ENCODE peak calls at places on chromosomes 3 and 15, in five cellular contexts. L, P, C, A and I are unnamed samples.

GRCh38 chr3:178320481-178321352 is 215.5 kb upstream of the KCNMB2 start:
- DNase-seq in A (no peak), P (no peak), C (peak), L (no peak), I (peak)

GRCh38 chr15:79853492-79854328 is 43.1 kb downstream of the MTHFS start:
- DNase-seq in C (peak), P (peak), A (peak), L (peak), I (peak)

GRCh38 chr15:64904189-64904588 is 7.5 kb upstream of the ANKDD1A start:
- DNase-seq in L (no peak), P (no peak), C (no peak), A (no peak), I (no peak)

GRCh38 chr3:17847156-17847555 is 104.7 kb upstream of the TBC1D5 start:
- DNase-seq in C (no peak), A (no peak), P (no peak), L (no peak), I (no peak)

GRCh38 chr3:119858957-119859356 is 77.1 kb downstream of the NR1I2 start:
- DNase-seq in P (no peak), A (no peak), L (no peak), C (no peak), I (no peak)

GRCh38 chr15:65533057-65533752 is 2.9 kb downstream of the HACD3 start:
- DNase-seq in A (peak), C (no peak), L (no peak), P (no peak), I (no peak)

GRCh38 chr15:29613951-29614382 is 208.3 kb downstream of the TJP1 start:
- DNase-seq in L (no peak), A (no peak), C (no peak), P (no peak), I (no peak)

GRCh38 chr3:60188803-60189202 is 1062.4 kb downstream of the FHIT start:
- DNase-seq in A (no peak), P (no peak), C (no peak), L (no peak), I (no peak)

DNA sequence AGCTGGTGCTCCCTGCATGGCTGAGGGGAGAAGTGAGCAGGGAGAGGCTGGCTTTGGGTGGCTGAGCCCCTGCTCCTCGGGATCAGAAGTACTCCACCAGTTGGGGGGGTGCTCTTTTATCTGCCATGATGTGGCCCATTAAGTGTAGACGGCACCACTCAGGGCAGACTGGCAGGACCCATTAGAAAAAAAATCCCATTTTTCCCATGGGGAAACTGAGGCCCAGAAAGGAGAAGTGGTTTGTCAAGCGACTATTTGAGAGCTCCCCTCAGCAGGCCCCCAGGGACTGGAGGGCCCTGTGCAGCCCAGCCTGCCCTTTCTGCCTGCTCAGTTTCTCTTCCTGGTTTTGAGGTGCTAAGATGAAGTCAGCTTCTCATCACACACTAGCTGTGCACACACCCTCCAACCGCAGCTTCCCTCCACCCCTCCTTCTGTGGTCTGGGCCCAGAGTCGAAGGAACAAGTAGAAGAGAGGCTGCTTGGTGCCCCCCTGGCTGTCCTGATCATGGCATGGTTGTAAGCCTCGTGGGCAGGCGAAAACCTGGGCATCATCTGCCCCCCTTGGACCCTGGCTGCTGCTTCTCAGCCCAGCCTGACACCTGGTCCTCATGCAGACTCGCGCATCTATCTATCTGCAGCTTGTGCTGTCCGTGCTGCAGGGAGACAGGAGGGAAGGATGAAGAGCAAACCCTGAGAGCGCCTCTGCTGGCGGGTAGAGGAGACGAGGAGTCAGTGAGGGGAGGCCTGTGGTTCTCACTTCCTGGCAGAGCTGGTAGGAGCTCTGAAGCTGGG is 5.6 kb downstream of the CSK start:
- DNase-seq in P (no peak), A (peak), C (peak), L (no peak), I (peak)
- TF ChIP-seq CTCF in P (peak), A (peak), C (peak), L (peak), I (peak)

GRCh38 chr3:126530171-126531050 is 6.5 kb downstream of the CHST13 start:
- DNase-seq in A (peak), C (peak), L (no peak), P (no peak), I (no peak)
- TF ChIP-seq CTCF in A (no peak), C (no peak), L (no peak), P (no peak), I (no peak)

GRCh38 chr15:90219421-90220141 is 14.2 kb downstream of the CIB1 start:
- DNase-seq in C (no peak), P (no peak), A (peak), L (no peak), I (no peak)
- TF ChIP-seq CTCF in C (peak), P (peak), A (peak), L (peak), I (peak)

GRCh38 chr3:155360281-155360680 is 66.8 kb upstream of the STRIT1 start:
- DNase-seq in C (no peak), L (no peak), A (no peak), P (no peak), I (no peak)

GRCh38 chr3:155352900-155353490 is 59.5 kb upstream of the STRIT1 start:
- DNase-seq in A (peak), P (peak), C (no peak), L (no peak), I (peak)

GRCh38 chr3:155354658-155355057 is 61.2 kb upstream of the STRIT1 start:
- DNase-seq in P (no peak), A (no peak), C (no peak), L (no peak), I (no peak)

DNA sequence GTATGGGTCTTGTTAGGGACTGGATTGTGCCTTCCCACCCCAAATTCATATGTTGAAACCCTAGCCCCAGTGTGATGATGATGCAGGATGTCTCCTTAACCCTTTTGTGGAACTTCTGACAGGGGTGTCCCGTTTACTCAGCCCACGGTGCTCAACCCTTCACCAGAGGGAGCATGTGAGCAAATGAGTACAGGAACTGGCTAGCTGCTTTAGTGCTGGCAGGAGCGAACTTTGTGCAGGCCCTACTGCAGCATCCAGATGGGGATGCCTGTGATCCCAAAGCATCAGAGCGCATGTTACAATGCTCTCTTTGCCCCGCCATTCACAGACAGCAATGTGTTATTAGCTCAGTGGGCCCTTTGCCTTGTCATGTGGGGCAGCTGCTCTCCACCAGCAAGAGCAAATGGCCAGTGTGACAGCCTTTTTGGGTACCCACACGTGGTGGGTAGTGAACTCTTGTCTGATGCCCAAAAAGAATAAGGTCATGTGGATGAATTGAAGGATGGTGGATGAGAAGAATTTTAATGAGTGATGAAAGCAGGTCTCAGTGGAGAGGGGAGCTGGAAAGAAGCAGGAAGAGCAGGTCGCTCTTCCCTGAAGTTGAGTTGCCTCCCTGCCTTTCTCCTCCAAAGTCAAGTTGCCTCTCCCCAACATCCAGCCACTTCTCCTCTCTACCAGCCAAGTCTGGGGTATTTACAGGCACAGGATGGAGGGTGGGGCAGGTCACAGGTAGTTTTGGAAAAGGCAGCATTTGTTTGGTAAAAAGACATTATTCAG is 63.3 kb upstream of the STRIT1 start:
- DNase-seq in L (no peak), C (no peak), P (no peak), A (no peak), I (no peak)
- TF ChIP-seq CTCF in L (no peak), C (no peak), P (peak), A (peak), I (peak)

DNA sequence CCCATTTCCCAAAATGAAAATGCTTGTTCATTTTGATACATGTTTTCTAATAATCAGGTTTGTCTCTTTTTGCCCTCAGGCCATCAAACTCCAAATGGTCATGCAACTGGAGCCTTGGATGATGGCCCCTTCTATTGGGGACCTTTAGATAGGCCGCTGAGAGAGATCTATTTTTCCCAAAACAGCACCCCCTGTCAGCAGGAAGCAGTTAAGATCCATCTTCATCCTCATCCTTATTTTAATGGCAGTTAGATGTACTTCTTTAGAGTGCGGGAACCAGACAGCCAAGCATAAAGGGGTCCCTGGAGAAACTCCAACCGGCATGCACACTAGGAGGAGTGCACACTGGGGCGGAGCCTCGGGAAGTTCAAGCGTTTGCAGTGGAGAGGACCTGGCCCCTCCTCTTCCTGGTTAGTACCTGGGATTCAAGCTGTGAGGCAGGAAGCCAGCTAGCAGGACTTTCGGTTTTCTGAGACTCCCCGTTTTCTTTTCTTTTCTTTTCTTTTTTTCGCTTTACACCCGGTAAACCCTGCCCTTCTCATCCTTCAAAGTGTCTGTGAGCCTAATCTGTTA is 31.9 kb upstream of the STRIT1 start:
- DNase-seq in P (no peak), C (no peak), L (no peak), A (no peak), I (no peak)
- TF ChIP-seq CTCF in P (peak), C (no peak), L (peak), A (peak), I (peak)

GRCh38 chr3:67788396-67788795 is 134.0 kb upstream of the SUCLG2 start:
- DNase-seq in A (no peak), P (no peak), L (no peak), C (no peak), I (no peak)

GRCh38 chr3:67791620-67792019 is 137.2 kb upstream of the SUCLG2 start:
- DNase-seq in L (no peak), P (no peak), C (no peak), A (no peak), I (no peak)

GRCh38 chr3:67790043-67790442 is 135.6 kb upstream of the SUCLG2 start:
- DNase-seq in A (no peak), L (no peak), C (peak), P (peak), I (peak)
- TF ChIP-seq CTCF in A (peak), L (peak), C (peak), P (peak), I (peak)

DNA sequence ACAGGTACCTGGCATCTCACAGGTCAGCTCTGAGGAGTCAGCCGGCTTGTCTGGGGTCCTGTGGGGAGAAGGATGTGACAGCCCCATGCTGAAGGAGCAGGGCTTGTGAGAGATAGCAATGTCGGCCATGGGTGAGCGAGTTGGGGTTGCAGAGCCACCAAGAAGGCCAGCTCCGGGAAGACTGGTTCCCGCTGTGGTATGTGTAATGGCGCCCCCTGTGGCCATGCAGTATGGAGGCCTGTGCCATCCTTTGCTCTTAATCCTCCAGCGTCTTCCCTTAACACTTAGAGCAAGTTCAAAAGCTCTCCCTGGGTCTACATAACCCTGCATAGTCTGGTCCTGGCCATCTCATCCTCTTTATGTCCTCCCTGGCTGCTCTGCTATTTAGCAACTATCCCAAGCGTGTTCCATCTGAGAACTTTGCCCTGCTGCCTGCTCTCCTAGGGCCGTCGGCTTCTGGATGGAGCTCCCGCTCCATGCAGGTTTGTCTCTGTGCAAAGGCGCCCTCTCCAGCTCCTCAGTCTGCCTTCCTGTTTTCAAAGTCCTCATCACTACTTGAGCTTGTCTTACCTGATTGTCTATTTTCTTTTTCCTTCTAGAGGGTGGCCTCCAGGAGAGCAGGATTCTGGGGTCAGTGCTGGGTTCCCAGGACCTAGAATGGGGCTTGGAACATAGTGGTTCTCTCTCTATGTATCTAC is 40.8 kb upstream of the IQCF6 start:
- DNase-seq in P (no peak), C (no peak), A (no peak), L (no peak), I (no peak)
- TF ChIP-seq CTCF in P (peak), C (no peak), A (peak), L (peak), I (peak)